ENCODE peak calls at places on chromosome 15, in four cellular contexts. One of them, this sample, is unnamed.

GRCh38 chr15:41966920-41967465 is 5.4 kb downstream of the EHD4 start:
- DNase-seq in K562: no peak
- DNase-seq in A549: no peak
- DNase-seq in HepG2: no peak
- DNase-seq in this sample: no peak

GRCh38 chr15:100918690-100919480 is at the start of gene LRRK1:
- DNase-seq in K562: peak
- DNase-seq in A549: peak
- DNase-seq in HepG2: no peak
- DNase-seq in this sample: peak

GRCh38 chr15:63857459-63857856 is 23.7 kb upstream of the HERC1 start:
- DNase-seq in K562: no peak
- DNase-seq in A549: no peak
- DNase-seq in HepG2: no peak
- DNase-seq in this sample: no peak

GRCh38 chr15:73982251-73982962 is 9.7 kb downstream of the STOML1 start:
- DNase-seq in K562: no peak
- DNase-seq in A549: no peak
- DNase-seq in HepG2: no peak
- DNase-seq in this sample: no peak

GRCh38 chr15:90911906-90912769 is 9.0 kb downstream of the MAN2A2 start:
- DNase-seq in K562: no peak
- DNase-seq in A549: no peak
- DNase-seq in HepG2: no peak
- DNase-seq in this sample: no peak

GRCh38 chr15:100869151-100869999 is 10.3 kb upstream of the ALDH1A3 start:
- DNase-seq in K562: peak
- DNase-seq in A549: no peak
- DNase-seq in HepG2: no peak
- DNase-seq in this sample: peak

GRCh38 chr15:43270113-43270665 is 3.5 kb upstream of the TGM5 start:
- DNase-seq in K562: no peak
- DNase-seq in A549: no peak
- DNase-seq in HepG2: no peak
- DNase-seq in this sample: no peak

GRCh38 chr15:80580107-80580506 is 115.0 kb upstream of the ABHD17C start:
- DNase-seq in K562: no peak
- DNase-seq in A549: no peak
- DNase-seq in HepG2: no peak
- DNase-seq in this sample: peak

GRCh38 chr15:40511093-40511471 is 40.3 kb downstream of the CHST14 start:
- DNase-seq in K562: no peak
- DNase-seq in A549: no peak
- DNase-seq in HepG2: no peak
- DNase-seq in this sample: peak

GRCh38 chr15:61185759-61186158 is 43.3 kb downstream of the RORA start:
- DNase-seq in K562: no peak
- DNase-seq in A549: no peak
- DNase-seq in HepG2: no peak
- DNase-seq in this sample: no peak

DNA sequence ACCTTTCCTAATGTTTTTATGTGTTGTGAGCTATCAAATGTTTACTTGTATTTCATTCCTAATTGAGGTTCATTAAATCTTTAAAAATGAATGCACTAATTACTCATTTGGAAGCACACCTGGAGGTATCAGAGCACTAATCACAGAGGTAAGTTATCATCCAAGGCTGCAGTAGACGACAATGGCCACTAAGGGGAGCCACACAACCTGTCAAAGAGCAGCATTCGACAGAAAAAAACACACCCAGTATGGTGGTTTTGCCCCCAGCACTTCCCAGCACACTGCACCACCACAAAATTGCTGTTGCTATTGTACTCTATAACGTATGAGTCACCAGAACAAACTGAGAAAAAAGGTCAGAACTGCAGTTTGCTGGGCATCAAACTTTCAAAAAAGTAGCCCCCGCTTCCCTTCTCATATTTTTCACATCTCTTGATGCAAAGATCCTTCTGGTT is 205.9 kb upstream of the IGF1R start:
- DNase-seq in K562: peak
- DNase-seq in A549: peak
- DNase-seq in HepG2: peak
- DNase-seq in this sample: peak
- TF ChIP-seq MYC in K562: no peak
- TF ChIP-seq MYC in A549: no peak
- TF ChIP-seq MYC in HepG2: no peak
- TF ChIP-seq MYC in this sample: peak

DNA sequence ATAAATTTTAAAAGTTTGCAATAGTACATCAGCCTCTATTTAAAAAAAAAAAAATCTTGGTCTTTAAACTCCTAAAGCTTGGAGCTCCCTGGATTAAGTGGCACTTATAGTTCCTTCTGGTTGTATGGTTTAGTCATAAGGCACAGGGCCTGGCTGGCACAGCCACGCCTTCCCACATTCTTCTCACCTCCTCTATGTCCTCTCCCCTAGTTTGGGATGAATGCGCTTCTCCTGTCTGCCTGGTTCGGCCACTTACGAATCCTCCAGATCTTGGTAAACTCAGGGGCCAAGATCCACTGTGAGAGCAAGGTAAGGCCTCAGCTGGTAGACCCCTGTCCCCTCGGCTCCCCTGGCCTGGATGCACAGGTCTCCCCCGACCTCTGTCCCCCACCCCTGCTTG is 10.0 kb downstream of the ANKDD1A start:
- DNase-seq in K562: no peak
- DNase-seq in A549: no peak
- DNase-seq in HepG2: no peak
- DNase-seq in this sample: no peak
- H3K4me3 ChIP-seq in K562: no peak
- H3K4me3 ChIP-seq in A549: no peak
- H3K4me3 ChIP-seq in HepG2: no peak
- H3K4me3 ChIP-seq in this sample: no peak

GRCh38 chr15:70379134-70379533 is 281.4 kb upstream of the TLE3 start:
- DNase-seq in K562: no peak
- DNase-seq in A549: no peak
- DNase-seq in HepG2: no peak
- DNase-seq in this sample: no peak

GRCh38 chr15:70376031-70376928 is 278.6 kb upstream of the TLE3 start:
- DNase-seq in K562: no peak
- DNase-seq in A549: no peak
- DNase-seq in HepG2: no peak
- DNase-seq in this sample: no peak

GRCh38 chr15:70378126-70379031 is 280.7 kb upstream of the TLE3 start:
- DNase-seq in K562: no peak
- DNase-seq in A549: no peak
- DNase-seq in HepG2: no peak
- DNase-seq in this sample: no peak

GRCh38 chr15:70375586-70375985 is 277.9 kb upstream of the TLE3 start:
- DNase-seq in K562: no peak
- DNase-seq in A549: no peak
- DNase-seq in HepG2: no peak
- DNase-seq in this sample: no peak

DNA sequence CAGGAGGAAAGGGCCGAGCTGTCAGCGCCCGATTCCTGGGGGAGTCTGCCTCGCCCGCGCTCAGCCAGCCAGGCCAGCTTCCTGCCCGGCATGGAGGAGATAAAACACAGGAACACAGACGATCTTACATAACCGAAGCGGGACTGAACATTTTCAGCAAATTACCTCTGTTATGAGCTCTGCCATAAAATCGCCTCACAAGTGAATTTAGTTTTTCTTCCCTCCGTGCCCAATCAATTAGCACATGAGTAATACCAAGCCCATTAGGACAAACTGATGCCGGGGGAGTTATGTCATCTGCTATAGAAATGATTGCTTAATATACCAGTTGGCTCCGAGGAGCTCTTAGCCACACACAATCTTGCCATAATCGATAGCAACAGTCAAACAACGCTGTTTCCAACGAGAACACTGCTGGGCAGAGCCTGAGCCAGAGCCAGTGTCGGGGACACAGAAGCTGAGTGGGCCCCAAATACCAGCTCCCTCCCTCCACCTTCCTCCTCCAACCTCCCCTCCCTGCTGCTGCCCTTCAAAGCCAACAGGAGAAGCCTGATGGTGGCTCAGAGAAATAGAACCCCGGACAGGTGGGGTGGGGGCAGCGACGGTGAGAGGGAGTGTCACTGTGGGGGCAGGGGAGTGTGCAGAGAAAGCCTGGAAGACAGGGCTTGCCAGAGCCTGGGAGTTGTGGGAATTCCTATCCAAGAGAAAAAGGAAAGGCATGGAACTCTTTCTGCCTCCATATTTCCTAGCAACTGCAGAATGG is 279.4 kb upstream of the TLE3 start:
- DNase-seq in K562: peak
- DNase-seq in A549: no peak
- DNase-seq in HepG2: no peak
- DNase-seq in this sample: peak
- TF ChIP-seq MYC in K562: no peak
- TF ChIP-seq MYC in A549: no peak
- TF ChIP-seq MYC in HepG2: no peak
- TF ChIP-seq MYC in this sample: no peak

GRCh38 chr15:94671845-94672524 is 440.6 kb downstream of the MCTP2 start:
- DNase-seq in K562: peak
- DNase-seq in A549: no peak
- DNase-seq in HepG2: no peak
- DNase-seq in this sample: no peak

GRCh38 chr15:94673801-94674200 is 442.4 kb downstream of the MCTP2 start:
- DNase-seq in K562: no peak
- DNase-seq in A549: no peak
- DNase-seq in HepG2: no peak
- DNase-seq in this sample: no peak

GRCh38 chr15:94670436-94671034 is 439.2 kb downstream of the MCTP2 start:
- DNase-seq in K562: peak
- DNase-seq in A549: peak
- DNase-seq in HepG2: peak
- DNase-seq in this sample: peak

GRCh38 chr15:94677202-94677790 is 445.9 kb downstream of the MCTP2 start:
- DNase-seq in K562: no peak
- DNase-seq in A549: no peak
- DNase-seq in HepG2: no peak
- DNase-seq in this sample: no peak

DNA sequence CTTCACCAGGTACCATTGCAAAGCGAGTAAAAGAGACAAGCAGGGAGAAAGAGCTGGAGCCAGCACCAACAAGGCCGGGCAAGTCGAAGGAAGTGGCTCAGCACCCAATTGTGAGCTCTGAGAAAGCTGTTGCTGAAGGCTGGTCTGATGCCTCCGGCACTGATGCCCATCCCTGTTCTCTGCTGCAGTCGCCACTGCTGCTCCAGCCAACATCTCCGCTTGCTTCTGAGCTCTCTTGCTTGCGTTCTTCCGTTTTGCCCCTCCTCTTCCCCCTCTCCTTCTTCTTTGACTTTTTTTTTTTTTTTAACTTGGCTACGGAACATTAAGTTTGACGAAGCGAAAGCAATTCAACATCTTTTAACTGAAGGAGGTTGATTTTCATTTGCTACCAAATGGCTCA is 442.9 kb downstream of the MCTP2 start:
- DNase-seq in K562: no peak
- DNase-seq in A549: no peak
- DNase-seq in HepG2: no peak
- DNase-seq in this sample: no peak
- H3K4me3 ChIP-seq in K562: no peak
- H3K4me3 ChIP-seq in A549: no peak
- H3K4me3 ChIP-seq in HepG2: no peak
- H3K4me3 ChIP-seq in this sample: no peak

GRCh38 chr15:20349774-20350498 is 191.7 kb downstream of the GOLGA6L6 start:
- DNase-seq in K562: no peak
- DNase-seq in A549: no peak
- DNase-seq in HepG2: no peak
- DNase-seq in this sample: no peak

GRCh38 chr15:20353966-20354883 is 187.4 kb downstream of the GOLGA6L6 start:
- DNase-seq in K562: no peak
- DNase-seq in A549: no peak
- DNase-seq in HepG2: no peak
- DNase-seq in this sample: no peak

GRCh38 chr15:20355256-20355868 is 186.2 kb downstream of the GOLGA6L6 start:
- DNase-seq in K562: no peak
- DNase-seq in A549: no peak
- DNase-seq in HepG2: no peak
- DNase-seq in this sample: no peak

GRCh38 chr15:20351448-20351961 is 190.1 kb downstream of the GOLGA6L6 start:
- DNase-seq in K562: no peak
- DNase-seq in A549: no peak
- DNase-seq in HepG2: no peak
- DNase-seq in this sample: no peak

GRCh38 chr15:20352241-20353200 is 189.1 kb downstream of the GOLGA6L6 start:
- DNase-seq in K562: no peak
- DNase-seq in A549: no peak
- DNase-seq in HepG2: no peak
- DNase-seq in this sample: no peak
- TF ChIP-seq MYC in K562: no peak
- TF ChIP-seq MYC in A549: no peak
- TF ChIP-seq MYC in HepG2: no peak
- TF ChIP-seq MYC in this sample: no peak